ENCODE peak calls at places on chromosome 6, in four cellular contexts. One of them, this sample, is unnamed.

GRCh38 chr6:44705611-44706010 is 318.1 kb downstream of the CDC5L start:
- DNase-seq in head of caudate nucleus: no peak
- DNase-seq in CD8-positive, alpha-beta T cell: no peak
- DNase-seq in anterior cingulate cortex: no peak
- DNase-seq in this sample: no peak

GRCh38 chr6:16420715-16421461 is 182.5 kb downstream of the GMPR start:
- DNase-seq in head of caudate nucleus: no peak
- DNase-seq in CD8-positive, alpha-beta T cell: peak
- DNase-seq in anterior cingulate cortex: no peak
- DNase-seq in this sample: no peak

GRCh38 chr6:28597924-28598323 is 72.2 kb downstream of the GPX5 start:
- DNase-seq in head of caudate nucleus: no peak
- DNase-seq in CD8-positive, alpha-beta T cell: no peak
- DNase-seq in anterior cingulate cortex: no peak
- DNase-seq in this sample: peak

GRCh38 chr6:50093938-50094272 is 44.2 kb upstream of the DEFB112 start:
- DNase-seq in CD8-positive, alpha-beta T cell: no peak
- DNase-seq in anterior cingulate cortex: no peak
- DNase-seq in head of caudate nucleus: no peak
- DNase-seq in this sample: peak

GRCh38 chr6:43976706-43977403 is 150.4 kb downstream of the MRPL14 start:
- DNase-seq in anterior cingulate cortex: no peak
- DNase-seq in CD8-positive, alpha-beta T cell: no peak
- DNase-seq in head of caudate nucleus: no peak
- DNase-seq in this sample: no peak

GRCh38 chr6:82298012-82298411 is 50.5 kb upstream of the IBTK start:
- DNase-seq in head of caudate nucleus: no peak
- DNase-seq in anterior cingulate cortex: no peak
- DNase-seq in CD8-positive, alpha-beta T cell: no peak
- DNase-seq in this sample: no peak

GRCh38 chr6:150924808-150925654 is 59.5 kb downstream of the MTHFD1L start:
- DNase-seq in head of caudate nucleus: no peak
- DNase-seq in CD8-positive, alpha-beta T cell: no peak
- DNase-seq in anterior cingulate cortex: no peak
- DNase-seq in this sample: no peak

GRCh38 chr6:134240664-134241431 is 77.1 kb downstream of the SGK1 start:
- DNase-seq in anterior cingulate cortex: no peak
- DNase-seq in head of caudate nucleus: no peak
- DNase-seq in CD8-positive, alpha-beta T cell: peak
- DNase-seq in this sample: no peak

GRCh38 chr6:154901856-154902552 is 93.1 kb upstream of the TIAM2 start:
- DNase-seq in anterior cingulate cortex: peak
- DNase-seq in CD8-positive, alpha-beta T cell: no peak
- DNase-seq in head of caudate nucleus: no peak
- DNase-seq in this sample: no peak

GRCh38 chr6:125810435-125810834 is 19.7 kb downstream of the NCOA7 start:
- DNase-seq in anterior cingulate cortex: no peak
- DNase-seq in head of caudate nucleus: no peak
- DNase-seq in CD8-positive, alpha-beta T cell: no peak
- DNase-seq in this sample: no peak

GRCh38 chr6:39157511-39157910 is 42.5 kb upstream of the SAYSD1 start:
- DNase-seq in CD8-positive, alpha-beta T cell: no peak
- DNase-seq in anterior cingulate cortex: no peak
- DNase-seq in head of caudate nucleus: no peak
- DNase-seq in this sample: no peak

GRCh38 chr6:44576132-44576601 is 188.7 kb downstream of the CDC5L start:
- DNase-seq in head of caudate nucleus: no peak
- DNase-seq in CD8-positive, alpha-beta T cell: no peak
- DNase-seq in anterior cingulate cortex: no peak
- DNase-seq in this sample: no peak

GRCh38 chr6:16760536-16761468 is at the start of gene ATXN1:
- DNase-seq in head of caudate nucleus: peak
- DNase-seq in CD8-positive, alpha-beta T cell: peak
- DNase-seq in anterior cingulate cortex: peak
- DNase-seq in this sample: peak

GRCh38 chr6:33317418-33317667 is 201 bp downstream of the ZBTB22 start:
- DNase-seq in CD8-positive, alpha-beta T cell: no peak
- DNase-seq in anterior cingulate cortex: no peak
- DNase-seq in head of caudate nucleus: peak
- DNase-seq in this sample: no peak

GRCh38 chr6:79042088-79042798 is 35.8 kb downstream of the PHIP start:
- DNase-seq in anterior cingulate cortex: no peak
- DNase-seq in CD8-positive, alpha-beta T cell: no peak
- DNase-seq in head of caudate nucleus: no peak
- DNase-seq in this sample: no peak

GRCh38 chr6:5314191-5314865 is 53.0 kb downstream of the FARS2 start:
- DNase-seq in anterior cingulate cortex: no peak
- DNase-seq in head of caudate nucleus: peak
- DNase-seq in CD8-positive, alpha-beta T cell: no peak
- DNase-seq in this sample: no peak

GRCh38 chr6:111614833-111615582 is 9.3 kb upstream of the TRAF3IP2 start:
- DNase-seq in CD8-positive, alpha-beta T cell: no peak
- DNase-seq in head of caudate nucleus: no peak
- DNase-seq in anterior cingulate cortex: no peak
- DNase-seq in this sample: peak

GRCh38 chr6:47047479-47048411 is 5.6 kb upstream of the ADGRF1 start:
- DNase-seq in CD8-positive, alpha-beta T cell: no peak
- DNase-seq in anterior cingulate cortex: peak
- DNase-seq in head of caudate nucleus: peak
- DNase-seq in this sample: peak

GRCh38 chr6:169326067-169326799 is 72.6 kb upstream of the THBS2 start:
- DNase-seq in head of caudate nucleus: peak
- DNase-seq in anterior cingulate cortex: peak
- DNase-seq in CD8-positive, alpha-beta T cell: no peak
- DNase-seq in this sample: peak

GRCh38 chr6:168128631-168129291 is 49.7 kb upstream of the FRMD1 start:
- DNase-seq in anterior cingulate cortex: no peak
- DNase-seq in CD8-positive, alpha-beta T cell: no peak
- DNase-seq in head of caudate nucleus: peak
- DNase-seq in this sample: no peak

GRCh38 chr6:81734081-81734480 is 18.4 kb downstream of the TENT5A start:
- DNase-seq in CD8-positive, alpha-beta T cell: no peak
- DNase-seq in anterior cingulate cortex: no peak
- DNase-seq in head of caudate nucleus: no peak
- DNase-seq in this sample: peak

GRCh38 chr6:140475086-140475485 is 1100.6 kb upstream of the CITED2 start:
- DNase-seq in head of caudate nucleus: peak
- DNase-seq in anterior cingulate cortex: no peak
- DNase-seq in CD8-positive, alpha-beta T cell: no peak
- DNase-seq in this sample: no peak